ENCODE peak calls at places on chromosomes 5 and 9, in four cellular contexts. D, U, L and R are unnamed samples.

GRCh38 chr9:109013678-109014145 is 413 bp upstream of the CTNNAL1 start:
- DNase-seq in D (no peak), U (no peak), L (no peak), R (no peak)

GRCh38 chr9:99222416-99223280 is 566 bp downstream of the SEC61B start:
- DNase-seq in D (no peak), U (no peak), L (no peak), R (no peak)

GRCh38 chr5:142722146-142722545 is 36.3 kb upstream of the FGF1 start:
- DNase-seq in D (no peak), U (no peak), L (no peak), R (no peak)

GRCh38 chr5:54159837-54160215 is 150.5 kb downstream of the ARL15 start:
- DNase-seq in D (no peak), U (no peak), L (no peak), R (no peak)

GRCh38 chr5:133235696-133236426 is 184.0 kb downstream of the HSPA4 start:
- DNase-seq in D (no peak), U (no peak), L (no peak), R (peak)

GRCh38 chr5:172229904-172230303 is 35.9 kb downstream of the EFCAB9 start:
- DNase-seq in D (no peak), U (no peak), L (peak), R (no peak)

GRCh38 chr9:98429613-98430012 is 174.2 kb upstream of the TBC1D2 start:
- DNase-seq in D (no peak), U (no peak), L (no peak), R (no peak)

GRCh38 chr5:88691945-88692868 is 190.8 kb downstream of the MEF2C start:
- DNase-seq in D (no peak), U (no peak), L (no peak), R (no peak)

GRCh38 chr5:116534988-116535387 is 39.6 kb downstream of the SEMA6A start:
- DNase-seq in D (no peak), U (no peak), L (no peak), R (no peak)

DNA sequence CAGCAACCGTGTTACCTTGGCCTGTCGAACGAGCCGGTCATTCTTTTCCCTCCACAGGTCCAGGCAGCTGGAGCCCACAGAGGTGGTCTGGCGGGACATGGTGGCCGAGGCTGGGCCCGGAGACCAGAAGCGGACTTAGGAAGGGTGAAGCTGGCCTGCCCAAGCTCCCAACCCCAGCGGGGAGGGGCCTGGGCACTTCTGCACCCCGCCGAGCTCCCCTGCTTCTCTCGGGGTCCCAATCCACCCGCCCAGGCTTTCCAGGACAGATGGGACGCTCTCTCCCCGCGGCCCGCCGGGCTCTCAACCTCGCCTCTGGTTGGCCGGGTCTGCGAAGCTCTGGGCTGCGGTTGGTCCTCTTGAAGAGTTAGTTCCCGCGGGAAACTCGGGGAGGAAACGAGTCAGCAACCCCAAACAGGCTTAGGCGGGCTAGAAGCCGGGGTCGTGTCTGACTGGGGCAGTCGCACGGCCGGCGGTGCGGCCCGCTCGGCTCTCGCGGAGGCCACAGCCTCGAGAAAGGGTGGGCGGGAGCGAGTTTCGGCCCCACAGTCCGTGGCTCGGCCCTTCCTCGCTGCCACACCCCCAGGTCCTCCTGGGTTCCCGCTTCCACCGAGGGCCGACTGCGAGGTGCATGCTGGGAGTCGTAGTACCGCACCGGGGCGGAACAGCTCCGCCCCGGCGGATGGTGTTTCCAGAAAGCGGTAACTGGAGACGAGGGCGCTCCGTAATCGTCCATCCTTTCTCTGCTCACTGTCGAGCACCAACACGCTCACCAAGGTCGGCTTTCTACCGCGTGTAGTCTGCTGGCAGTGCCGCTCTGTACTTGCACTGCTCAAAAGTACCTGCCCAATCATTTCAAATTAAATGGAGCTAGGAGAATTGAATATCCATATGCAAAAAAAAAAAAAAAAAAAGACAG is at the start of gene FANCG:
- DNase-seq in D (peak), U (peak), L (peak), R (peak)
- TF ChIP-seq CTCF in D (no peak), U (no peak), L (no peak), R (no peak)

GRCh38 chr9:127495884-127496555 is 44.7 kb downstream of the LRSAM1 start:
- DNase-seq in D (peak), U (no peak), L (no peak), R (no peak)
- TF ChIP-seq CTCF in D (no peak), U (no peak), L (no peak), R (no peak)

GRCh38 chr5:82178378-82178777 is 99.8 kb downstream of the RPS23 start:
- DNase-seq in D (no peak), U (no peak), L (no peak), R (no peak)

GRCh38 chr5:82174128-82174918 is 103.8 kb downstream of the RPS23 start:
- DNase-seq in D (peak), U (peak), L (peak), R (peak)

GRCh38 chr5:82169892-82170291 is 108.3 kb downstream of the RPS23 start:
- DNase-seq in D (no peak), U (no peak), L (no peak), R (no peak)

GRCh38 chr5:82176115-82176514 is 102.0 kb downstream of the RPS23 start:
- DNase-seq in D (no peak), U (no peak), L (no peak), R (no peak)

GRCh38 chr5:82174919-82175219 is 103.3 kb downstream of the RPS23 start:
- DNase-seq in D (no peak), U (no peak), L (no peak), R (no peak)
- TF ChIP-seq CTCF in D (no peak), U (no peak), L (no peak), R (no peak)

GRCh38 chr5:31559942-31560341 is 27.8 kb downstream of the C5orf22 start:
- DNase-seq in D (no peak), U (no peak), L (no peak), R (no peak)
- TF ChIP-seq CTCF in D (no peak), U (no peak), L (no peak), R (no peak)

GRCh38 chr9:135147473-135147805 is 60.0 kb downstream of the OLFM1 start:
- DNase-seq in D (no peak), U (no peak), L (no peak), R (no peak)
- TF ChIP-seq CTCF in D (no peak), U (no peak), L (no peak), R (no peak)

GRCh38 chr9:86945868-86946711 is 1.2 kb downstream of the GAS1 start:
- DNase-seq in D (peak), U (peak), L (peak), R (peak)
- TF ChIP-seq CTCF in D (no peak), U (no peak), L (peak), R (no peak)

DNA sequence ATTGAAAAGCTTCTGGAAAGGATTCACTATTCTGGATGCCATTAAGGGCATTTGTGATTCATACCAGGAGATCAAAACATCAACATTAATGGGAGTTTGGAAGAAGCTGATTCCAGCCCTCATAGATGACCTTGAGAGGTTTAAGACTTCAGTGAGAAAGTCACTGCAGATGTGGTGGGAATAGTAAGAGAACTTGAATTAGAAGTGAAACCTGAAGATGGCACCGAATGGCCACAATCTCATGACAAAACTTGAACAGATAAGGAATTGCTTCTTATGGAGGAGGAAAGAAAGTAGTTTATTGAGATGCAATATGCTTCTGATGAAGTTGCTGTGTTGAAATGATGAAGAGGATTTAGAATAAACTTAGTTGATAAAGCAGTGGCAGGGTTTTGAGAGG is 254.6 kb upstream of the SLC24A2 start:
- DNase-seq in D (no peak), U (no peak), L (peak), R (no peak)
- TF ChIP-seq CTCF in D (no peak), U (no peak), L (no peak), R (no peak)

DNA sequence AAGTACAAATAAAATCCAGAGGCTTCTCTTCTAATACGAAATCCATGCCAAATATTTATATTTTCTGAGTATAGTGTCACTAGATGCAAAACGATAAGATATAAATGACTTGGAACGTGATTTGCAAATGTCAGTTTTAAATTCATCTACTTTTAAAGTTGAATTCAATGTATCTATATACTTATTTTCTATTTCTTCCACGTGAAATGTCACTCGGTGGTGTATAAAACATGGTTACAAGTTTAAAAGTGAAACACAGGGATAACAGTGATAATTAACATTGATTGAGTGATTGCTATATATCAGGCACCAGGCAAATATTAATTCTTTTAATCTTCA is 54.8 kb downstream of the HINT1 start:
- DNase-seq in D (no peak), U (no peak), L (no peak), R (no peak)
- TF ChIP-seq CTCF in D (no peak), U (no peak), L (no peak), R (no peak)

DNA sequence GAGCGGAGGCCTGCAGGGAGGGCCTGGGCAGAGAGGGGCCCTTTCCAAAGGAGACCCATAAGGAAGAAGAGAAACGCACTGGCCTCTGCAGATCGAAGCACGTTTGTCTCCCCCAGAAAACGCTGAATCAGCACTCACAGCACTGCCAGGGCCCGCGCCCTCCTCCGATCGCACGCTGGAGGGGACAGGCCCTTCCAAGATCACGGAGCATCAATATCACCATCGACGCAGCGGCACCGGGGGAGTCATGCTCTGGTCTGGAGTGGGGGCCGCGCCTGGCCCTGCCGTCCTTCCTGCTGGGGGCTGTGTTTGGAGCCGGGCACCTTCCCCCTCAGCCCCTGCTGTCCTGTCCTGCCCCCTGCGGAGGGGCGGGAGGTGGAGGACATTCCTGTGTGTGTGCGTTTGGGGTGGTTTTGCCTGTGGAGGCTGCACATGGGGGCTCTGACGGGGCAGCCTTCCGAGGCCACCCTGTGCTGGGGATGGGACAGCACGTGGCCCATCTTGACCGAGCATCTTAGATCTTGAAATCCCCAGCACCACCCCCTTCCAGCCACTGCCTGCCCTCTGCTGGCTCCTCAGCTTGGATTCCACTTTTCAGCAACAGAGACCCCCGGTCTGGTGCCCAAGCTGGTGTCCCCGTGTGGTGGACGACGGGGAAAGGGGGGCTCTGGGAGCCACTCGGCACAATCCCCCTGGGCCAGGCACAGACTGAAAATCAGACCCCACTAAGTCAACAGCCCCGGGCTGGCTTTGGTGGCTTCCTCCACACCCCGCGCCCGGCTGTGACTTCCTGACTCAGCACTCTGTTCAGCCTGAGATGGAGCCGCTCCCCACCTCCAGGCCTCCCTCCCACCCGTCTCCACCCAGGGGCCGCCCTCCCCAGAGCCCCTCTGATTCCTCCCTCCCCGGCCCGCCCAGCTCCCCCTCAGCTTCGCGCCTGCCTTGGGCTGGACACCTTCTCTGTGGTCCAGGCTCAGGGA is 8.3 kb downstream of the TMEM250 start:
- DNase-seq in D (peak), U (no peak), L (peak), R (no peak)
- TF ChIP-seq CTCF in D (no peak), U (no peak), L (peak), R (no peak)